ENCODE peak calls at places on chromosomes 13 and 19, in eight cellular contexts. B, G, C, M, K, L, E and U are unnamed samples.

GRCh38 chr19:6691342-6691741 is 21.4 kb upstream of the TNFSF14 start:
- DNase-seq in B (no peak), G (no peak), C (no peak), M (no peak), K (no peak), L (no peak), E (no peak), U (no peak)

GRCh38 chr13:36548129-36548528 is 115.8 kb downstream of the CCNA1 start:
- DNase-seq in B (no peak), G (no peak), C (no peak), M (no peak), K (no peak), L (peak; percentile 15), E (no peak), U (no peak)

GRCh38 chr13:102648046-102648445 is 46.8 kb downstream of the METTL21C start:
- DNase-seq in B (no peak), G (no peak), C (no peak), M (peak; percentile 42), K (no peak), L (no peak), E (no peak), U (no peak)

GRCh38 chr19:18733196-18733647 is 49.7 kb downstream of the CRTC1 start:
- DNase-seq in B (no peak), G (no peak), C (peak; percentile 68), M (no peak), K (peak; percentile 91), L (peak; percentile 58), E (peak; percentile 85), U (no peak)

GRCh38 chr19:21838646-21839045 is 2.7 kb upstream of the ZNF43 start:
- DNase-seq in B (no peak), G (no peak), C (peak; percentile 22), M (no peak), K (peak; percentile 47), L (no peak), E (no peak), U (no peak)

GRCh38 chr13:25300861-25301346 is 521 bp upstream of the NUP58 start:
- DNase-seq in B (no peak), G (no peak), C (peak; percentile 20), M (no peak), K (peak; percentile 51), L (peak; percentile 46), E (no peak), U (no peak)

GRCh38 chr13:112444001-112444311 is 67.8 kb downstream of the SPACA7 start:
- DNase-seq in B (no peak), G (no peak), C (peak; percentile 56), M (peak; percentile 43), K (peak; percentile 62), L (peak; percentile 62), E (no peak), U (no peak)

GRCh38 chr19:40523322-40524047 is 53.2 kb upstream of the SHKBP1 start:
- DNase-seq in B (no peak), G (peak; percentile 14), C (peak; percentile 64), M (peak; percentile 72), K (peak; percentile 70), L (peak; percentile 35), E (no peak), U (no peak)

GRCh38 chr19:401836-402535 is 7.0 kb downstream of the C2CD4C start:
- DNase-seq in B (no peak), G (no peak), C (no peak), M (no peak), K (no peak), L (peak; percentile 6), E (no peak), U (no peak)

GRCh38 chr19:42816901-42817300 is 51.4 kb upstream of the PSG8 start:
- DNase-seq in B (no peak), G (no peak), C (no peak), M (no peak), K (no peak), L (no peak), E (no peak), U (no peak)

GRCh38 chr13:33806470-33807248 is 11.3 kb upstream of the RFC3 start:
- DNase-seq in B (no peak), G (no peak), C (no peak), M (no peak), K (no peak), L (no peak), E (no peak), U (no peak)
- H3K4me3 ChIP-seq in B (no peak overlapping the region), G (no peak overlapping the region), C (no peak overlapping the region), M (no peak overlapping the region), K (no peak overlapping the region), L (no peak overlapping the region), E (no peak overlapping the region), U (no peak overlapping the region)

GRCh38 chr13:50235604-50236003 is 220.4 kb downstream of the KCNRG start:
- DNase-seq in B (no peak), G (no peak), C (no peak), M (no peak), K (no peak), L (no peak), E (no peak), U (no peak)
- H3K4me3 ChIP-seq in B (no peak overlapping the region), G (no peak overlapping the region), C (no peak overlapping the region), M (no peak overlapping the region), K (no peak overlapping the region), L (peak overlapping the region; percentile 3), E (no peak overlapping the region), U (no peak overlapping the region)

GRCh38 chr13:45333251-45333972 is 7.6 kb downstream of the TPT1 start:
- DNase-seq in B (no peak), G (no peak), C (peak; percentile 17), M (no peak), K (no peak), L (no peak), E (no peak), U (no peak)
- H3K4me3 ChIP-seq in B (no peak overlapping the region), G (no peak overlapping the region), C (no peak overlapping the region), M (no peak overlapping the region), K (no peak overlapping the region), L (no peak overlapping the region), E (no peak overlapping the region), U (no peak overlapping the region)

GRCh38 chr19:55147408-55148251 is 1.4 kb downstream of the TNNT1 start:
- DNase-seq in B (no peak), G (no peak), C (no peak), M (no peak), K (no peak), L (no peak), E (no peak), U (no peak)
- H3K4me3 ChIP-seq in B (no peak overlapping the region), G (no peak overlapping the region), C (no peak overlapping the region), M (no peak overlapping the region), K (no peak overlapping the region), L (no peak overlapping the region), E (no peak overlapping the region), U (no peak overlapping the region)